ENCODE peak calls at places on chromosomes 13 and 19, in six cellular contexts. J is MM.1S; N is psoas muscle; Z is CD4-positive, CD25-positive, alpha-beta regulatory T cell; Y is heart right ventricle; K is uterus. F is an unnamed sample. For H3K27me3, the result is how much of the 10 kb centered on the place peaks cover.

GRCh38 chr13:112626761-112627160 is 38.8 kb upstream of the TUBGCP3 start:
- DNase-seq in J (no peak), N (no peak), Z (no peak), Y (no peak), K (no peak), F (no peak)

GRCh38 chr19:41928221-41928683 is at the start of gene ERFL:
- DNase-seq in J (peak), N (no peak), Z (no peak), Y (no peak), K (no peak), F (no peak)

GRCh38 chr19:4077800-4078683 is 11.3 kb upstream of the ZBTB7A start:
- DNase-seq in J (peak), N (peak), Z (no peak), Y (peak), K (peak), F (peak)

GRCh38 chr13:35789335-35790166 is 313.1 kb upstream of the MAB21L1 start:
- DNase-seq in J (peak), N (no peak), Z (no peak), Y (no peak), K (no peak), F (no peak)

GRCh38 chr13:34156841-34157365 is 339.0 kb downstream of the RFC3 start:
- DNase-seq in J (no peak), N (peak), Z (peak), Y (peak), K (peak), F (peak)

GRCh38 chr13:97879646-97880297 is 73.7 kb upstream of the IPO5 start:
- DNase-seq in J (no peak), N (no peak), Z (no peak), Y (no peak), K (no peak), F (no peak)

GRCh38 chr13:30463820-30464495 is 1.8 kb downstream of the HMGB1 start:
- DNase-seq in J (peak), N (no peak), Z (peak), Y (peak), K (no peak), F (peak)

GRCh38 chr13:96934889-96935490 is 59.3 kb downstream of the OXGR1 start:
- DNase-seq in J (no peak), N (no peak), Z (no peak), Y (no peak), K (no peak), F (no peak)

GRCh38 chr13:110245421-110245899 is 61.5 kb downstream of the COL4A1 start:
- DNase-seq in J (no peak), N (no peak), Z (no peak), Y (no peak), K (peak), F (no peak)

GRCh38 chr13:27006519-27007161 is 165.0 kb downstream of the USP12 start:
- DNase-seq in J (no peak), N (no peak), Z (no peak), Y (no peak), K (no peak), F (no peak)

GRCh38 chr13:94658926-94659649 is 53.3 kb downstream of the SOX21 start:
- DNase-seq in J (no peak), N (no peak), Z (no peak), Y (no peak), K (no peak), F (no peak)

GRCh38 chr13:97113231-97114001 is 108.7 kb upstream of the MBNL2 start:
- DNase-seq in J (no peak), N (no peak), Z (no peak), Y (no peak), K (peak), F (no peak)

GRCh38 chr19:42092350-42092749 is 16.4 kb downstream of the ZNF574 start:
- DNase-seq in J (peak), N (no peak), Z (peak), Y (no peak), K (no peak), F (no peak)

GRCh38 chr19:15815306-15815705 is at the start of gene OR10H1:
- DNase-seq in J (no peak), N (no peak), Z (no peak), Y (no peak), K (no peak), F (no peak)

GRCh38 chr13:44292545-44292944 is 81.1 kb upstream of the SERP2 start:
- DNase-seq in J (no peak), N (no peak), Z (no peak), Y (no peak), K (no peak), F (no peak)

GRCh38 chr13:91817250-91817649 is 418.8 kb downstream of the GPC5 start:
- DNase-seq in J (no peak), N (no peak), Z (no peak), Y (no peak), K (no peak), F (no peak)

GRCh38 chr13:57557979-57558529 is 73.5 kb upstream of the PCDH17 start:
- DNase-seq in J (peak), N (no peak), Z (no peak), Y (no peak), K (no peak), F (no peak)

GRCh38 chr13:112753868-112754267 is 64.0 kb downstream of the ATP11A start:
- DNase-seq in J (no peak), N (no peak), Z (no peak), Y (no peak), K (no peak), F (no peak)

GRCh38 chr13:58963321-58963720 is 1200.4 kb downstream of the DIAPH3 start:
- DNase-seq in J (no peak), N (no peak), Z (no peak), Y (no peak), K (no peak), F (no peak)

GRCh38 chr13:23551213-23552008 is 18.8 kb upstream of the TNFRSF19 start:
- DNase-seq in J (no peak), N (no peak), Z (no peak), Y (no peak), K (no peak), F (no peak)

GRCh38 chr19:8610041-8610927 is at the start of gene ADAMTS10:
- DNase-seq in J (no peak), N (peak), Z (peak), Y (peak), K (peak), F (peak)

GRCh38 chr19:7861619-7862412 is 12.4 kb downstream of the PRR36 start:
- DNase-seq in J (no peak), N (no peak), Z (no peak), Y (no peak), K (no peak), F (no peak)

GRCh38 chr13:112182251-112182650 is 115.3 kb downstream of the SOX1 start:
- DNase-seq in J (no peak), N (no peak), Z (no peak), Y (no peak), K (no peak), F (peak)

GRCh38 chr19:49441210-49441959 is at the start of gene SLC17A7:
- DNase-seq in J (no peak), N (peak), Z (peak), Y (peak), K (peak), F (peak)

GRCh38 chr13:98466634-98467236 is 110.2 kb downstream of the STK24 start:
- DNase-seq in J (no peak), N (peak), Z (peak), Y (peak), K (no peak), F (no peak)

GRCh38 chr13:105598551-105598950 is 936.9 kb downstream of the EFNB2 start:
- DNase-seq in J (no peak), N (no peak), Z (no peak), Y (no peak), K (no peak), F (no peak)

GRCh38 chr19:8209965-8210659 is 942 bp downstream of the CERS4 start:
- DNase-seq in J (no peak), N (no peak), Z (no peak), Y (no peak), K (no peak), F (no peak)

GRCh38 chr19:30884146-30884812 is 465.0 kb downstream of the TSHZ3 start:
- DNase-seq in J (no peak), N (no peak), Z (no peak), Y (no peak), K (no peak), F (no peak)

GRCh38 chr19:10655457-10656312 is 1.5 kb downstream of the ILF3 start:
- DNase-seq in J (no peak), N (no peak), Z (no peak), Y (no peak), K (no peak), F (no peak)

GRCh38 chr13:33003458-33004019 is 12.7 kb upstream of the KL start:
- DNase-seq in J (no peak), N (no peak), Z (no peak), Y (no peak), K (no peak), F (no peak)

GRCh38 chr19:45440873-45441654 is 17.3 kb upstream of the ERCC1 start:
- DNase-seq in J (no peak), N (no peak), Z (no peak), Y (no peak), K (no peak), F (no peak)

GRCh38 chr19:55652311-55653078 is 2.3 kb upstream of the U2AF2 start:
- DNase-seq in J (no peak), N (peak), Z (no peak), Y (peak), K (no peak), F (no peak)

GRCh38 chr13:72230131-72230530 is 363.1 kb upstream of the DACH1 start:
- DNase-seq in J (no peak), N (no peak), Z (no peak), Y (no peak), K (no peak), F (no peak)

GRCh38 chr19:46487802-46488445 is 7.7 kb downstream of the PNMA8B start:
- DNase-seq in J (peak), N (peak), Z (peak), Y (peak), K (peak), F (peak)

GRCh38 chr19:46487178-46487801 is 8.4 kb downstream of the PNMA8B start:
- DNase-seq in J (no peak), N (no peak), Z (no peak), Y (no peak), K (no peak), F (peak)

GRCh38 chr19:46488551-46488950 is 7.1 kb downstream of the PNMA8B start:
- DNase-seq in J (no peak), N (no peak), Z (no peak), Y (no peak), K (no peak), F (peak)

GRCh38 chr19:46490774-46491173 is 4.9 kb downstream of the PNMA8B start:
- DNase-seq in J (no peak), N (no peak), Z (no peak), Y (no peak), K (no peak), F (no peak)

GRCh38 chr19:46489445-46490272 is 6.0 kb downstream of the PNMA8B start:
- DNase-seq in J (no peak), N (peak), Z (no peak), Y (peak), K (peak), F (peak)
- H3K27me3 ChIP-seq in J (half or more), N (under half), Z (under half), Y (half or more), K (under half), F (under half)

GRCh38 chr19:38417544-38418506 is 8.2 kb downstream of the RASGRP4 start:
- DNase-seq in J (no peak), N (peak), Z (peak), Y (peak), K (no peak), F (peak)
- H3K4me3 ChIP-seq in J (no peak), N (peak), Z (peak), Y (no peak), K (no peak), F (no peak)

GRCh38 chr13:73900591-73900990 is 233.6 kb downstream of the KLF12 start:
- DNase-seq in J (no peak), N (no peak), Z (no peak), Y (no peak), K (no peak), F (no peak)

GRCh38 chr13:73903561-73903960 is 230.6 kb downstream of the KLF12 start:
- DNase-seq in J (no peak), N (no peak), Z (no peak), Y (no peak), K (no peak), F (no peak)

GRCh38 chr13:73902296-73902695 is 231.9 kb downstream of the KLF12 start:
- DNase-seq in J (no peak), N (no peak), Z (no peak), Y (no peak), K (no peak), F (no peak)

GRCh38 chr13:73901324-73902068 is 232.7 kb downstream of the KLF12 start:
- DNase-seq in J (no peak), N (no peak), Z (no peak), Y (no peak), K (no peak), F (no peak)

GRCh38 chr13:73902847-73903246 is 231.4 kb downstream of the KLF12 start:
- DNase-seq in J (no peak), N (no peak), Z (no peak), Y (no peak), K (no peak), F (no peak)
- H3K27me3 ChIP-seq in J (under half), N (under half), Z (under half), Y (under half), K (under half), F (under half)

GRCh38 chr13:82688400-82688999 is 1193.8 kb downstream of the SLITRK1 start:
- DNase-seq in J (peak), N (no peak), Z (no peak), Y (no peak), K (no peak), F (no peak)
- H3K4me3 ChIP-seq in J (peak), N (peak), Z (peak), Y (no peak), K (peak), F (peak)

GRCh38 chr13:75779393-75779792 is 143.3 kb downstream of the LMO7 start:
- DNase-seq in J (no peak), N (no peak), Z (no peak), Y (no peak), K (no peak), F (no peak)

GRCh38 chr13:75771818-75772217 is 135.7 kb downstream of the LMO7 start:
- DNase-seq in J (no peak), N (no peak), Z (no peak), Y (no peak), K (no peak), F (no peak)

GRCh38 chr13:75774176-75774575 is 138.0 kb downstream of the LMO7 start:
- DNase-seq in J (no peak), N (no peak), Z (no peak), Y (no peak), K (no peak), F (no peak)

GRCh38 chr13:75776550-75776949 is 140.4 kb downstream of the LMO7 start:
- DNase-seq in J (no peak), N (no peak), Z (no peak), Y (no peak), K (no peak), F (no peak)
- H3K27me3 ChIP-seq in J (under half), N (under half), Z (under half), Y (under half), K (under half), F (under half)

GRCh38 chr13:45831851-45832250 is 19.7 kb downstream of the SIAH3 start:
- DNase-seq in J (no peak), N (no peak), Z (no peak), Y (no peak), K (no peak), F (no peak)

GRCh38 chr13:45828253-45828968 is 23.1 kb downstream of the SIAH3 start:
- DNase-seq in J (no peak), N (no peak), Z (no peak), Y (no peak), K (no peak), F (no peak)

GRCh38 chr13:45833242-45833641 is 18.3 kb downstream of the SIAH3 start:
- DNase-seq in J (no peak), N (no peak), Z (no peak), Y (no peak), K (no peak), F (no peak)

GRCh38 chr13:45827318-45827717 is 24.2 kb downstream of the SIAH3 start:
- DNase-seq in J (no peak), N (no peak), Z (no peak), Y (peak), K (no peak), F (no peak)

GRCh38 chr13:45830121-45830520 is 21.4 kb downstream of the SIAH3 start:
- DNase-seq in J (no peak), N (no peak), Z (no peak), Y (no peak), K (no peak), F (no peak)
- H3K4me3 ChIP-seq in J (no peak), N (no peak), Z (no peak), Y (no peak), K (no peak), F (no peak)

GRCh38 chr13:21672811-21673591 is 2.1 kb downstream of the FGF9 start:
- DNase-seq in J (no peak), N (no peak), Z (no peak), Y (no peak), K (no peak), F (no peak)
- H3K27me3 ChIP-seq in J (under half), N (under half), Z (under half), Y (under half), K (under half), F (under half)

GRCh38 chr19:12940897-12941296 is 2.5 kb downstream of the CALR start:
- DNase-seq in J (no peak), N (no peak), Z (no peak), Y (no peak), K (no peak), F (no peak)
- H3K4me3 ChIP-seq in J (peak), N (peak), Z (no peak), Y (no peak), K (no peak), F (no peak)

F was measured in aorta.